ENCODE peak calls at places on chromosomes 2 and 18, in nine cellular contexts. One of them, this sample, is unnamed. For H3K4me1, the result is how much of the 10 kb centered on the place peaks cover.

GRCh38 chr18:45110577-45111506 is 430.2 kb downstream of the SETBP1 start:
- DNase-seq in esophagus muscularis mucosa: no peak
- DNase-seq in ovary: no peak
- DNase-seq in sigmoid colon: peak
- DNase-seq in uterus: peak
- DNase-seq in SJSA1: no peak
- DNase-seq in A549: no peak
- DNase-seq in body of pancreas: peak
- DNase-seq in mesendoderm: no peak
- DNase-seq in this sample: peak

GRCh38 chr2:203928849-203929248 is 7.7 kb upstream of the ICOS start:
- DNase-seq in SJSA1: no peak
- DNase-seq in esophagus muscularis mucosa: no peak
- DNase-seq in uterus: no peak
- DNase-seq in ovary: no peak
- DNase-seq in sigmoid colon: no peak
- DNase-seq in body of pancreas: no peak
- DNase-seq in A549: no peak
- DNase-seq in mesendoderm: no peak
- DNase-seq in this sample: no peak

GRCh38 chr2:102022884-102023539 is 31.3 kb downstream of the IL1R2 start:
- DNase-seq in body of pancreas: no peak
- DNase-seq in mesendoderm: no peak
- DNase-seq in ovary: no peak
- DNase-seq in sigmoid colon: no peak
- DNase-seq in SJSA1: no peak
- DNase-seq in esophagus muscularis mucosa: no peak
- DNase-seq in uterus: no peak
- DNase-seq in A549: no peak
- DNase-seq in this sample: no peak

GRCh38 chr2:38763728-38764127 is 12.6 kb upstream of the SRSF7 start:
- DNase-seq in A549: no peak
- DNase-seq in esophagus muscularis mucosa: no peak
- DNase-seq in SJSA1: no peak
- DNase-seq in mesendoderm: no peak
- DNase-seq in ovary: no peak
- DNase-seq in body of pancreas: no peak
- DNase-seq in sigmoid colon: no peak
- DNase-seq in uterus: no peak
- DNase-seq in this sample: no peak

GRCh38 chr2:3355951-3356569 is 21.6 kb downstream of the EIPR1 start:
- DNase-seq in esophagus muscularis mucosa: no peak
- DNase-seq in A549: no peak
- DNase-seq in mesendoderm: no peak
- DNase-seq in uterus: no peak
- DNase-seq in body of pancreas: peak
- DNase-seq in sigmoid colon: no peak
- DNase-seq in ovary: no peak
- DNase-seq in SJSA1: no peak
- DNase-seq in this sample: no peak

GRCh38 chr2:238684362-238685326 is 163.2 kb upstream of the TWIST2 start:
- DNase-seq in SJSA1: peak
- DNase-seq in mesendoderm: no peak
- DNase-seq in A549: peak
- DNase-seq in ovary: no peak
- DNase-seq in esophagus muscularis mucosa: peak
- DNase-seq in body of pancreas: peak
- DNase-seq in sigmoid colon: peak
- DNase-seq in uterus: peak
- DNase-seq in this sample: no peak

GRCh38 chr2:96143231-96143847 is 1.9 kb downstream of the DUSP2 start:
- DNase-seq in esophagus muscularis mucosa: no peak
- DNase-seq in uterus: no peak
- DNase-seq in ovary: peak
- DNase-seq in A549: no peak
- DNase-seq in SJSA1: no peak
- DNase-seq in mesendoderm: no peak
- DNase-seq in sigmoid colon: peak
- DNase-seq in body of pancreas: no peak
- DNase-seq in this sample: no peak

GRCh38 chr18:59022167-59022945 is 117.3 kb upstream of the SEC11C start:
- DNase-seq in SJSA1: no peak
- DNase-seq in uterus: no peak
- DNase-seq in mesendoderm: no peak
- DNase-seq in ovary: peak
- DNase-seq in esophagus muscularis mucosa: no peak
- DNase-seq in body of pancreas: peak
- DNase-seq in sigmoid colon: no peak
- DNase-seq in A549: no peak
- DNase-seq in this sample: no peak

GRCh38 chr2:38997784-38998183 is 108.1 kb downstream of the ARHGEF33 start:
- DNase-seq in ovary: no peak
- DNase-seq in uterus: no peak
- DNase-seq in sigmoid colon: no peak
- DNase-seq in esophagus muscularis mucosa: no peak
- DNase-seq in mesendoderm: no peak
- DNase-seq in body of pancreas: peak
- DNase-seq in SJSA1: peak
- DNase-seq in A549: peak
- DNase-seq in this sample: no peak

GRCh38 chr2:54059504-54059903 is 55.9 kb upstream of the ACYP2 start:
- DNase-seq in ovary: no peak
- DNase-seq in sigmoid colon: no peak
- DNase-seq in body of pancreas: no peak
- DNase-seq in SJSA1: no peak
- DNase-seq in uterus: no peak
- DNase-seq in A549: no peak
- DNase-seq in mesendoderm: no peak
- DNase-seq in esophagus muscularis mucosa: no peak
- DNase-seq in this sample: no peak

GRCh38 chr18:396251-396555 is 104.3 kb downstream of the COLEC12 start:
- DNase-seq in ovary: no peak
- DNase-seq in esophagus muscularis mucosa: no peak
- DNase-seq in sigmoid colon: no peak
- DNase-seq in uterus: no peak
- DNase-seq in SJSA1: no peak
- DNase-seq in body of pancreas: no peak
- DNase-seq in mesendoderm: no peak
- DNase-seq in A549: no peak
- DNase-seq in this sample: no peak

GRCh38 chr2:216491757-216492635 is 6.6 kb upstream of the RPL37A start:
- DNase-seq in A549: no peak
- DNase-seq in sigmoid colon: no peak
- DNase-seq in mesendoderm: no peak
- DNase-seq in SJSA1: peak
- DNase-seq in ovary: no peak
- DNase-seq in esophagus muscularis mucosa: no peak
- DNase-seq in body of pancreas: no peak
- DNase-seq in uterus: no peak
- DNase-seq in this sample: no peak

GRCh38 chr2:242075163-242075562 is 205.6 kb downstream of the RTP5 start:
- DNase-seq in sigmoid colon: no peak
- DNase-seq in esophagus muscularis mucosa: no peak
- DNase-seq in SJSA1: peak
- DNase-seq in mesendoderm: no peak
- DNase-seq in A549: no peak
- DNase-seq in ovary: no peak
- DNase-seq in uterus: no peak
- DNase-seq in body of pancreas: no peak
- DNase-seq in this sample: peak

GRCh38 chr2:131055169-131056065 is 37.8 kb downstream of the FAM168B start:
- DNase-seq in esophagus muscularis mucosa: no peak
- DNase-seq in ovary: no peak
- DNase-seq in mesendoderm: no peak
- DNase-seq in uterus: no peak
- DNase-seq in SJSA1: peak
- DNase-seq in body of pancreas: no peak
- DNase-seq in sigmoid colon: no peak
- DNase-seq in A549: no peak
- DNase-seq in this sample: peak

GRCh38 chr2:120231564-120231973 is 8.4 kb upstream of the TMEM185B start:
- DNase-seq in esophagus muscularis mucosa: no peak
- DNase-seq in A549: no peak
- DNase-seq in uterus: peak
- DNase-seq in SJSA1: no peak
- DNase-seq in ovary: peak
- DNase-seq in sigmoid colon: no peak
- DNase-seq in body of pancreas: no peak
- DNase-seq in mesendoderm: no peak
- DNase-seq in this sample: no peak

GRCh38 chr18:47679864-47680263 is 250.6 kb downstream of the SMAD2 start:
- DNase-seq in A549: no peak
- DNase-seq in sigmoid colon: no peak
- DNase-seq in mesendoderm: no peak
- DNase-seq in uterus: no peak
- DNase-seq in ovary: no peak
- DNase-seq in body of pancreas: no peak
- DNase-seq in esophagus muscularis mucosa: no peak
- DNase-seq in SJSA1: no peak
- DNase-seq in this sample: no peak

GRCh38 chr2:45344502-45344901 is 266.6 kb downstream of the SRBD1 start:
- DNase-seq in A549: no peak
- DNase-seq in esophagus muscularis mucosa: no peak
- DNase-seq in body of pancreas: no peak
- DNase-seq in ovary: no peak
- DNase-seq in SJSA1: peak
- DNase-seq in mesendoderm: no peak
- DNase-seq in sigmoid colon: no peak
- DNase-seq in uterus: no peak
- DNase-seq in this sample: no peak

GRCh38 chr2:15665067-15665942 is 73.6 kb downstream of the DDX1 start:
- DNase-seq in A549: no peak
- DNase-seq in mesendoderm: peak
- DNase-seq in sigmoid colon: no peak
- DNase-seq in uterus: no peak
- DNase-seq in esophagus muscularis mucosa: no peak
- DNase-seq in SJSA1: no peak
- DNase-seq in ovary: no peak
- DNase-seq in body of pancreas: no peak
- DNase-seq in this sample: no peak

DNA sequence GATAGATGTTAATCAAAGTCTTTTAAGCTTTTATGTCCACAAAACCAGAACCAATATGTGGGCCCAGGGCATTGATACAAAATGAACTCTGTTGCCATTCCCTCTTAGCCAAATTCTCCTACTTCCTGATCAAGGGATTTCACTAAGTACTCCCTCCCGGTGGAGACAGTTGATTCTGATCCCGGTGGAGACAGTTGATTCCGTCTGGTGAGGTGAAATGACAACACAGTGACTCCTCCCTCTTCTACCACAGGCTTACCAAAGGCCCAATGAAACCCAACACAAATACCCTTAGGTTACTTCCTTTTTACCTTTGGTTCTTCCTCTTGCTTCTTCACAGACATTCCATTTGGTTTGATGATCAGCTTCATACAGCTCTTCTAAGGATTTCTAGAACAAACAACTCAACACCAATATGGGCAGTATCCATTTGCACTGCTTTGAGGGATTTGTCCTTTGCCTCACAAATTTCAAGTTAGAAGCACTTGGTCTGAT is 153.8 kb downstream of the IKZF2 start:
- DNase-seq in ovary: no peak
- DNase-seq in uterus: no peak
- DNase-seq in A549: no peak
- DNase-seq in body of pancreas: no peak
- DNase-seq in esophagus muscularis mucosa: no peak
- DNase-seq in SJSA1: no peak
- DNase-seq in sigmoid colon: no peak
- DNase-seq in mesendoderm: peak
- DNase-seq in this sample: no peak
- H3K4me1 ChIP-seq in ovary: under half
- H3K4me1 ChIP-seq in uterus: under half
- H3K4me1 ChIP-seq in A549: under half
- H3K4me1 ChIP-seq in body of pancreas: under half
- H3K4me1 ChIP-seq in esophagus muscularis mucosa: under half
- H3K4me1 ChIP-seq in SJSA1: under half
- H3K4me1 ChIP-seq in sigmoid colon: under half
- H3K4me1 ChIP-seq in mesendoderm: under half
- H3K4me1 ChIP-seq in this sample: under half

GRCh38 chr2:20210462-20210861 is 14.5 kb downstream of the SDC1 start:
- DNase-seq in body of pancreas: no peak
- DNase-seq in esophagus muscularis mucosa: no peak
- DNase-seq in sigmoid colon: no peak
- DNase-seq in uterus: no peak
- DNase-seq in ovary: no peak
- DNase-seq in mesendoderm: no peak
- DNase-seq in A549: no peak
- DNase-seq in SJSA1: no peak
- DNase-seq in this sample: no peak
- H3K4me1 ChIP-seq in body of pancreas: under half
- H3K4me1 ChIP-seq in esophagus muscularis mucosa: under half
- H3K4me1 ChIP-seq in sigmoid colon: under half
- H3K4me1 ChIP-seq in uterus: under half
- H3K4me1 ChIP-seq in ovary: under half
- H3K4me1 ChIP-seq in mesendoderm: under half
- H3K4me1 ChIP-seq in A549: half or more
- H3K4me1 ChIP-seq in SJSA1: under half
- H3K4me1 ChIP-seq in this sample: under half

DNA sequence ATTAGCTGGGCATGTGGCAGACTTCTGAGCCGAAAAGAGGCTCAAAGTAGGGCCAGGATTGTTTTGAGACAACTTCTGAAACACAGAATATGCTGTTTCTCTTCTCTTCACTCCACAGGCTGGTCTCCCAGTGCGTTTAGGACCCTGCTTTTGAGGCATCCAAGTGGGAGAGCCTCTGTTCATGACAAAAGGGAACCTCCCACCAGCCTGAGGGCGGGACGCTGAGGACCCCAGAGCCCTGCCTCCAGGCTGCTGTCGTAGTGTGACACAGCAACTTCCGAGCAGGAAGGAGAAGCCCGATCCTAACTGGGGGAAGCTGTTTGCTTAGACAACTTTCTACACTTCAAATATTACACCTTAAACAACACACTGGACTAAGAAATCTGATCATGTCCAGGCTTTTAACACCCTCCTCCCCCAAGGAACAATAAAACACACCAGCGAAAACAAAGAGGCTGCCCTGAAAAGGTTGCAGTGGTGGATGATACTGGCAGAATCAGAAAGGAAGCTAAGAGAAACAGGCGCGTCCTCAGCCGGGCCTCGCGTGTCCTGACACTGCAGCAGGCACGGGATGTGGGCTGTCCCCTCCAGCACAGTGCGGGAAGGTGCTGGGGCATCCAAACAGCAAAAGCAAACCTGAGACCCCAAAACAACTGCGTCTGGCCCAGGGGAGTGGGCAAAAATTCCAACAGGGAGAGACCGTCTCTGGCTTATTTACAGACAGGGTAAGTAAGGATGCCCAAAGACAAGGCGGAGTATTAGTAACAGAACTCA is 9.3 kb downstream of the SERTAD2 start:
- DNase-seq in mesendoderm: peak
- DNase-seq in body of pancreas: peak
- DNase-seq in SJSA1: peak
- DNase-seq in esophagus muscularis mucosa: no peak
- DNase-seq in A549: peak
- DNase-seq in uterus: peak
- DNase-seq in sigmoid colon: peak
- DNase-seq in ovary: peak
- DNase-seq in this sample: peak
- H3K4me1 ChIP-seq in mesendoderm: under half
- H3K4me1 ChIP-seq in body of pancreas: half or more
- H3K4me1 ChIP-seq in SJSA1: under half
- H3K4me1 ChIP-seq in esophagus muscularis mucosa: half or more
- H3K4me1 ChIP-seq in A549: half or more
- H3K4me1 ChIP-seq in uterus: under half
- H3K4me1 ChIP-seq in sigmoid colon: under half
- H3K4me1 ChIP-seq in ovary: under half
- H3K4me1 ChIP-seq in this sample: half or more

GRCh38 chr18:55247032-55247431 is 287.8 kb upstream of the CCDC68 start:
- DNase-seq in SJSA1: no peak
- DNase-seq in mesendoderm: no peak
- DNase-seq in uterus: no peak
- DNase-seq in ovary: no peak
- DNase-seq in A549: no peak
- DNase-seq in sigmoid colon: no peak
- DNase-seq in body of pancreas: no peak
- DNase-seq in esophagus muscularis mucosa: no peak
- DNase-seq in this sample: no peak
- H3K4me1 ChIP-seq in SJSA1: under half
- H3K4me1 ChIP-seq in mesendoderm: under half
- H3K4me1 ChIP-seq in uterus: under half
- H3K4me1 ChIP-seq in ovary: under half
- H3K4me1 ChIP-seq in A549: under half
- H3K4me1 ChIP-seq in sigmoid colon: under half
- H3K4me1 ChIP-seq in body of pancreas: under half
- H3K4me1 ChIP-seq in esophagus muscularis mucosa: under half
- H3K4me1 ChIP-seq in this sample: under half

This sample was measured in testis.